ENCODE peak calls at places on chromosome 12, in ten cellular contexts. One of them, this sample, is unnamed. For H3K4me1, the result is how much of the 10 kb centered on the place peaks cover.

GRCh38 chr12:46944104-46944503 is 118.3 kb upstream of the SLC38A4 start:
- DNase-seq in transverse colon: no peak
- DNase-seq in suprapubic skin: no peak
- DNase-seq in upper lobe of left lung: no peak
- DNase-seq in esophagus muscularis mucosa: no peak
- DNase-seq in ovary: no peak
- DNase-seq in H1: no peak
- DNase-seq in sigmoid colon: no peak
- DNase-seq in GM12878: no peak
- DNase-seq in A549: no peak
- DNase-seq in this sample: no peak

GRCh38 chr12:13594731-13595514 is 386.5 kb downstream of the GRIN2B start:
- DNase-seq in A549: no peak
- DNase-seq in H1: no peak
- DNase-seq in sigmoid colon: no peak
- DNase-seq in ovary: no peak
- DNase-seq in transverse colon: no peak
- DNase-seq in upper lobe of left lung: no peak
- DNase-seq in esophagus muscularis mucosa: no peak
- DNase-seq in suprapubic skin: no peak
- DNase-seq in GM12878: no peak
- DNase-seq in this sample: no peak

GRCh38 chr12:49706351-49707126 is 666 bp downstream of the FMNL3 start:
- DNase-seq in upper lobe of left lung: peak
- DNase-seq in H1: peak
- DNase-seq in transverse colon: peak
- DNase-seq in esophagus muscularis mucosa: no peak
- DNase-seq in A549: no peak
- DNase-seq in GM12878: no peak
- DNase-seq in ovary: peak
- DNase-seq in sigmoid colon: peak
- DNase-seq in suprapubic skin: peak
- DNase-seq in this sample: peak

GRCh38 chr12:8907513-8907912 is 6.8 kb upstream of the PHC1 start:
- DNase-seq in upper lobe of left lung: no peak
- DNase-seq in transverse colon: no peak
- DNase-seq in GM12878: no peak
- DNase-seq in ovary: no peak
- DNase-seq in sigmoid colon: no peak
- DNase-seq in H1: no peak
- DNase-seq in esophagus muscularis mucosa: no peak
- DNase-seq in A549: no peak
- DNase-seq in suprapubic skin: no peak
- DNase-seq in this sample: no peak

GRCh38 chr12:4210158-4210557 is 63.4 kb upstream of the CCND2 start:
- DNase-seq in GM12878: no peak
- DNase-seq in suprapubic skin: no peak
- DNase-seq in transverse colon: no peak
- DNase-seq in esophagus muscularis mucosa: no peak
- DNase-seq in sigmoid colon: no peak
- DNase-seq in ovary: no peak
- DNase-seq in upper lobe of left lung: no peak
- DNase-seq in A549: no peak
- DNase-seq in H1: no peak
- DNase-seq in this sample: no peak

GRCh38 chr12:86945685-86946196 is 689.5 kb upstream of the MGAT4C start:
- DNase-seq in sigmoid colon: no peak
- DNase-seq in H1: no peak
- DNase-seq in suprapubic skin: no peak
- DNase-seq in GM12878: no peak
- DNase-seq in ovary: no peak
- DNase-seq in esophagus muscularis mucosa: no peak
- DNase-seq in A549: no peak
- DNase-seq in transverse colon: no peak
- DNase-seq in upper lobe of left lung: no peak
- DNase-seq in this sample: no peak

GRCh38 chr12:117101953-117102833 is 3.0 kb upstream of the TESC start:
- DNase-seq in suprapubic skin: peak
- DNase-seq in ovary: no peak
- DNase-seq in upper lobe of left lung: no peak
- DNase-seq in sigmoid colon: no peak
- DNase-seq in A549: no peak
- DNase-seq in esophagus muscularis mucosa: no peak
- DNase-seq in H1: no peak
- DNase-seq in transverse colon: no peak
- DNase-seq in GM12878: no peak
- DNase-seq in this sample: no peak

GRCh38 chr12:88889326-88890110 is 309.2 kb upstream of the KITLG start:
- DNase-seq in GM12878: no peak
- DNase-seq in esophagus muscularis mucosa: no peak
- DNase-seq in A549: no peak
- DNase-seq in sigmoid colon: no peak
- DNase-seq in suprapubic skin: no peak
- DNase-seq in upper lobe of left lung: no peak
- DNase-seq in H1: no peak
- DNase-seq in ovary: no peak
- DNase-seq in transverse colon: no peak
- DNase-seq in this sample: no peak

GRCh38 chr12:26112232-26112631 is 12.6 kb downstream of the BHLHE41 start:
- DNase-seq in A549: no peak
- DNase-seq in ovary: no peak
- DNase-seq in upper lobe of left lung: no peak
- DNase-seq in suprapubic skin: no peak
- DNase-seq in H1: no peak
- DNase-seq in transverse colon: no peak
- DNase-seq in sigmoid colon: no peak
- DNase-seq in GM12878: no peak
- DNase-seq in esophagus muscularis mucosa: no peak
- DNase-seq in this sample: no peak

GRCh38 chr12:58668233-58668632 is 252.1 kb downstream of the LRIG3 start:
- DNase-seq in suprapubic skin: no peak
- DNase-seq in GM12878: no peak
- DNase-seq in transverse colon: no peak
- DNase-seq in H1: no peak
- DNase-seq in A549: no peak
- DNase-seq in esophagus muscularis mucosa: no peak
- DNase-seq in sigmoid colon: no peak
- DNase-seq in upper lobe of left lung: no peak
- DNase-seq in ovary: no peak
- DNase-seq in this sample: no peak

GRCh38 chr12:129544716-129545115 is 359.1 kb downstream of the TMEM132D start:
- DNase-seq in upper lobe of left lung: no peak
- DNase-seq in esophagus muscularis mucosa: no peak
- DNase-seq in ovary: no peak
- DNase-seq in transverse colon: no peak
- DNase-seq in sigmoid colon: no peak
- DNase-seq in H1: no peak
- DNase-seq in GM12878: no peak
- DNase-seq in suprapubic skin: no peak
- DNase-seq in A549: no peak
- DNase-seq in this sample: no peak

DNA sequence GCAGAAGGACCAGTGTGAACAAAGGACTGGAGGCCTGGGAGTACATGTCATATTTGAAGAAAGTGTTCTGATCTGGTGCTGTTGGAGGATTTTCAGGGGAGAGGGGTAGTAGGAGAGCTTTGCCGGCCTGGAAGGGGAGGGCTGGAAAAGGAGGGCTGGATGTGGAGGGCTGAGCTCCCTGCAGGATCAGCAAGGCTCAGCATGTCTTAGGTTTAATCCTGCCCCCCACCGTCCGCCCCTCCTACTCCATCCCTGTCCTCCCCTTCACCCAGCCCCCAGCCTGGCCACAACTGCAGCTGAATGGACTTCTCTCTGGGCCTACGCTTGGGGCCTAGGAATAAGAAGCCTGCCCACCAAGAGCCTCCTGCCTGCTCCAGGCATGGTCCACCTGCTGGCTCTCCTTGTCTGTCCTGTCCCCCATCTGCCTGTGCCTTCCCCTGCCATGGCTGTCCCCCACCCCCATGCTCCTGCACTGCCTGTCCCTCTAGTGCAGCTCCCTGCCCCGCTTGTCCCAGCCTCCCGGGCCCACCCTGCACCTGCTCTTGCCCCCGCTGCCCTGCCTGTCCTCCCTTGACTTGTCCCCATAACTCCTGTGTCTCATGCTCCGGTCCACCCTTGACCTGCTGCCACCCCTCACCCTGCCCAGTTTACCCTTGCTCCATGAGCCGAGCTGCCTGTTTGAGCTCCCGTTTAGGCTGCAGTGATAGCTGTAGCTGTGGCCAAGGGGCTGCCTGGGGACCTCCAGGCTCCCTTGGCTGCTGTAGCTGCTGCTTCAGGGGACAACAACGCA is 9.8 kb upstream of the RARG start:
- DNase-seq in sigmoid colon: no peak
- DNase-seq in GM12878: no peak
- DNase-seq in ovary: no peak
- DNase-seq in H1: no peak
- DNase-seq in upper lobe of left lung: no peak
- DNase-seq in esophagus muscularis mucosa: no peak
- DNase-seq in A549: no peak
- DNase-seq in suprapubic skin: no peak
- DNase-seq in transverse colon: no peak
- DNase-seq in this sample: no peak
- TF ChIP-seq EP300 in sigmoid colon: no peak
- TF ChIP-seq EP300 in GM12878: no peak
- TF ChIP-seq EP300 in ovary: no peak
- TF ChIP-seq EP300 in H1: no peak
- TF ChIP-seq EP300 in upper lobe of left lung: no peak
- TF ChIP-seq EP300 in esophagus muscularis mucosa: no peak
- TF ChIP-seq EP300 in A549: no peak
- TF ChIP-seq EP300 in suprapubic skin: no peak
- TF ChIP-seq EP300 in transverse colon: no peak
- TF ChIP-seq EP300 in this sample: no peak

DNA sequence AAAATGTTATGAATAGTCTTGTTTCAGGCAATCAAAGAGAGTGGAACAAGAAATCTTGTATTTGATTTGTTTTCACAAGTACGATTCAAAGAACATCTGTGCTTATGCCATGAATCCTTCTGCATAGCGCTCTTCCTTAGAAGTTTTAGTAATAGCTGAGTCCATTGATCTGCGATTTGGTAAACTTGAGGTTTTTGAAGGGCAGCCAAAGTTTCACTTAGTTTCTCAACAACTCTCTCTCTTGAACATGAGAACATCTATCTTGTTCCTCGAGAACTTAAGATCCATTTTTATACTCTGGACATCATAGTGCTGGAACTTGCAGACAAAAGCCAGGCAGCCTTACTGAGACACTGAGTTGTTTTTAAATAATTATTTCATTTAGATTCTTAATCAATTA is 96.2 kb upstream of the USP15 start:
- DNase-seq in H1: no peak
- DNase-seq in GM12878: no peak
- DNase-seq in A549: no peak
- DNase-seq in upper lobe of left lung: no peak
- DNase-seq in suprapubic skin: no peak
- DNase-seq in sigmoid colon: no peak
- DNase-seq in transverse colon: no peak
- DNase-seq in ovary: no peak
- DNase-seq in esophagus muscularis mucosa: no peak
- DNase-seq in this sample: no peak
- H3K4me1 ChIP-seq in H1: under half
- H3K4me1 ChIP-seq in GM12878: under half
- H3K4me1 ChIP-seq in A549: under half
- H3K4me1 ChIP-seq in upper lobe of left lung: under half
- H3K4me1 ChIP-seq in suprapubic skin: under half
- H3K4me1 ChIP-seq in sigmoid colon: under half
- H3K4me1 ChIP-seq in transverse colon: under half
- H3K4me1 ChIP-seq in ovary: under half
- H3K4me1 ChIP-seq in esophagus muscularis mucosa: under half
- H3K4me1 ChIP-seq in this sample: under half

GRCh38 chr12:107622005-107622404 is 63.6 kb upstream of the PWP1 start:
- DNase-seq in GM12878: no peak
- DNase-seq in esophagus muscularis mucosa: no peak
- DNase-seq in ovary: no peak
- DNase-seq in upper lobe of left lung: no peak
- DNase-seq in H1: peak
- DNase-seq in suprapubic skin: no peak
- DNase-seq in A549: no peak
- DNase-seq in sigmoid colon: no peak
- DNase-seq in transverse colon: no peak
- DNase-seq in this sample: no peak
- TF ChIP-seq EP300 in GM12878: no peak
- TF ChIP-seq EP300 in esophagus muscularis mucosa: no peak
- TF ChIP-seq EP300 in ovary: no peak
- TF ChIP-seq EP300 in upper lobe of left lung: no peak
- TF ChIP-seq EP300 in H1: no peak
- TF ChIP-seq EP300 in suprapubic skin: no peak
- TF ChIP-seq EP300 in A549: no peak
- TF ChIP-seq EP300 in sigmoid colon: no peak
- TF ChIP-seq EP300 in transverse colon: no peak
- TF ChIP-seq EP300 in this sample: no peak

GRCh38 chr12:53046655-53047220 is 3.1 kb upstream of the TNS2 start:
- DNase-seq in sigmoid colon: peak
- DNase-seq in GM12878: no peak
- DNase-seq in transverse colon: peak
- DNase-seq in suprapubic skin: peak
- DNase-seq in A549: peak
- DNase-seq in H1: no peak
- DNase-seq in ovary: peak
- DNase-seq in esophagus muscularis mucosa: peak
- DNase-seq in upper lobe of left lung: peak
- DNase-seq in this sample: peak
- H3K4me1 ChIP-seq in sigmoid colon: under half
- H3K4me1 ChIP-seq in GM12878: under half
- H3K4me1 ChIP-seq in transverse colon: half or more
- H3K4me1 ChIP-seq in suprapubic skin: half or more
- H3K4me1 ChIP-seq in A549: half or more
- H3K4me1 ChIP-seq in H1: half or more
- H3K4me1 ChIP-seq in ovary: under half
- H3K4me1 ChIP-seq in esophagus muscularis mucosa: half or more
- H3K4me1 ChIP-seq in upper lobe of left lung: under half
- H3K4me1 ChIP-seq in this sample: half or more

DNA sequence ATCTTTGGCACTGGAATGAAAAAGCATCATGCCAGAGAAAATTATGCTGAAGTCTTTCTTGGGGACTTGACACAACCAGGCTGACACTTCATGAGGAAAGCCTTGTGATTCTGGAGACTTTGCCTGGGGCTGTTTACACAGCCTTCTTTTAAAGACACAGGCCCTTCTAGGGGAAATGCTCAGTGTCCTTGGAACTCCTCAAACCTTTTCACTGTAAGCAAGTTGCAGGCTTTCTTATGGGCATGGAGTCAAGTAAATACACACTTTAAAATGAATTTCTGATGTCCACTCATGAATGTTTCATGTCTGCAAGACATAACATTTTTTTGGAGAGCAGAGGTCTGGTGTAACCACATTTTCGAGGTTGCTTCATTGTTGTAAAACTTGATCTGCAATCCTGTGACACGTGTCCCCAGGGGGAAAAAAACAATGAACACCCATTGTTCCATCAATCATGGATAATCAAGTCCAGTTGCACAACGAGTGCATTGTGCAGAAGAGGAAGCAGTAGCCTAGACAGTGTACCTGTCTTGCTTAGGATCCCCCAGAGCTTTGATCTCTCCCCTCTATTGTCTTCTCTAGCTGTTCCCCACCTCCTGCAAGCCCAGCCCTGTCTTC is 155.1 kb upstream of the PRICKLE1 start:
- DNase-seq in transverse colon: no peak
- DNase-seq in suprapubic skin: no peak
- DNase-seq in ovary: no peak
- DNase-seq in H1: no peak
- DNase-seq in upper lobe of left lung: no peak
- DNase-seq in GM12878: no peak
- DNase-seq in esophagus muscularis mucosa: no peak
- DNase-seq in sigmoid colon: no peak
- DNase-seq in A549: no peak
- DNase-seq in this sample: no peak
- TF ChIP-seq EP300 in transverse colon: no peak
- TF ChIP-seq EP300 in suprapubic skin: no peak
- TF ChIP-seq EP300 in ovary: no peak
- TF ChIP-seq EP300 in H1: no peak
- TF ChIP-seq EP300 in upper lobe of left lung: no peak
- TF ChIP-seq EP300 in GM12878: no peak
- TF ChIP-seq EP300 in esophagus muscularis mucosa: no peak
- TF ChIP-seq EP300 in sigmoid colon: no peak
- TF ChIP-seq EP300 in A549: no peak
- TF ChIP-seq EP300 in this sample: no peak